ENCODE peak calls at places on chromosomes 13 and 19, in six cellular contexts. T, Q, L, K, C and H are unnamed samples.

GRCh38 chr13:78238911-78239310 is 320.3 kb upstream of the EDNRB start:
- DNase-seq in K (no peak), C (no peak), L (no peak), Q (peak; percentile 4), T (no peak), H (peak; percentile 22)

GRCh38 chr13:110070046-110070445 is 236.9 kb downstream of the COL4A1 start:
- DNase-seq in C (no peak), T (no peak), L (no peak), K (no peak), Q (no peak), H (no peak)

GRCh38 chr13:50375792-50376191 is 360.5 kb downstream of the KCNRG start:
- DNase-seq in T (peak; percentile 63), C (no peak), K (no peak), Q (peak; percentile 37), L (peak; percentile 83), H (peak; percentile 90)

GRCh38 chr13:62710766-62711165 is 1295.1 kb upstream of the PCDH20 start:
- DNase-seq in C (no peak), L (no peak), K (no peak), Q (no peak), T (no peak), H (no peak)

GRCh38 chr13:113220877-113221276 is 11.5 kb downstream of the CUL4A start:
- DNase-seq in T (peak; percentile 33), K (no peak), Q (no peak), L (no peak), C (no peak), H (peak; percentile 6)

GRCh38 chr19:33840783-33841182 is 44.1 kb downstream of the KCTD15 start:
- DNase-seq in Q (no peak), K (no peak), L (no peak), C (no peak), T (no peak), H (no peak)

GRCh38 chr19:283395-283794 is 7.8 kb downstream of the PLPP2 start:
- DNase-seq in L (no peak), K (no peak), C (no peak), Q (no peak), T (no peak), H (no peak)

GRCh38 chr19:4705413-4706131 is 18.1 kb downstream of the DPP9 start:
- DNase-seq in C (no peak), T (no peak), Q (no peak), L (no peak), K (no peak), H (peak; percentile 43)

GRCh38 chr13:98252931-98253470 is 75.9 kb upstream of the RNF113B start:
- DNase-seq in C (no peak), K (no peak), Q (no peak), L (peak; percentile 83), T (peak; percentile 87), H (peak; percentile 88)

GRCh38 chr13:110907951-110908898 is 6.6 kb downstream of the ANKRD10 start:
- DNase-seq in K (no peak), L (peak; percentile 53), Q (peak; percentile 94), T (peak; percentile 37), C (no peak), H (no peak)

GRCh38 chr19:9673912-9674668 is 810 bp downstream of the ZNF562 start:
- DNase-seq in C (peak; percentile 1), Q (peak; percentile 41), T (peak; percentile 11), L (peak; percentile 34), K (no peak), H (no peak)

GRCh38 chr19:18143902-18144301 is 9.1 kb upstream of the PIK3R2 start:
- DNase-seq in C (no peak), K (no peak), Q (no peak), T (no peak), L (no peak), H (no peak)

GRCh38 chr19:19444694-19445155 is 39.2 kb downstream of the GATAD2A start:
- DNase-seq in K (peak; percentile 20), C (no peak), L (peak; percentile 60), Q (peak; percentile 33), T (peak; percentile 48), H (no peak)

GRCh38 chr13:23799945-23800344 is 89.3 kb downstream of the MIPEP start:
- DNase-seq in T (peak; percentile 29), Q (no peak), K (no peak), L (no peak), C (peak; percentile 84), H (peak; percentile 86)

GRCh38 chr13:29502391-29503008 is 93.0 kb downstream of the SLC7A1 start:
- DNase-seq in C (no peak), K (no peak), Q (no peak), L (no peak), T (no peak), H (no peak)

GRCh38 chr13:53341144-53341510 is 312.5 kb downstream of the OLFM4 start:
- DNase-seq in Q (no peak), K (no peak), T (no peak), L (no peak), C (no peak), H (no peak)
- H3K9ac ChIP-seq in Q (no peak overlapping the region), K (no peak overlapping the region), T (no peak overlapping the region), L (no peak overlapping the region), C (no peak overlapping the region), H (no peak overlapping the region)

GRCh38 chr13:60000986-60001385 is 162.7 kb downstream of the DIAPH3 start:
- DNase-seq in Q (no peak), T (no peak), K (no peak), C (no peak), L (no peak), H (no peak)

GRCh38 chr13:59997976-59998375 is 165.8 kb downstream of the DIAPH3 start:
- DNase-seq in L (no peak), K (no peak), Q (no peak), T (no peak), C (no peak), H (no peak)

GRCh38 chr13:59991395-59991794 is 172.3 kb downstream of the DIAPH3 start:
- DNase-seq in T (no peak), C (no peak), Q (no peak), L (no peak), K (no peak), H (no peak)

GRCh38 chr13:60000081-60000480 is 163.6 kb downstream of the DIAPH3 start:
- DNase-seq in C (no peak), L (no peak), K (no peak), T (peak; percentile 11), Q (no peak), H (no peak)

GRCh38 chr13:59996461-59996860 is 167.3 kb downstream of the DIAPH3 start:
- DNase-seq in Q (no peak), T (no peak), L (no peak), K (no peak), C (no peak), H (no peak)
- H3K4me3 ChIP-seq in Q (no peak overlapping the region), T (no peak overlapping the region), L (no peak overlapping the region), K (no peak overlapping the region), C (no peak overlapping the region), H (no peak overlapping the region)

DNA sequence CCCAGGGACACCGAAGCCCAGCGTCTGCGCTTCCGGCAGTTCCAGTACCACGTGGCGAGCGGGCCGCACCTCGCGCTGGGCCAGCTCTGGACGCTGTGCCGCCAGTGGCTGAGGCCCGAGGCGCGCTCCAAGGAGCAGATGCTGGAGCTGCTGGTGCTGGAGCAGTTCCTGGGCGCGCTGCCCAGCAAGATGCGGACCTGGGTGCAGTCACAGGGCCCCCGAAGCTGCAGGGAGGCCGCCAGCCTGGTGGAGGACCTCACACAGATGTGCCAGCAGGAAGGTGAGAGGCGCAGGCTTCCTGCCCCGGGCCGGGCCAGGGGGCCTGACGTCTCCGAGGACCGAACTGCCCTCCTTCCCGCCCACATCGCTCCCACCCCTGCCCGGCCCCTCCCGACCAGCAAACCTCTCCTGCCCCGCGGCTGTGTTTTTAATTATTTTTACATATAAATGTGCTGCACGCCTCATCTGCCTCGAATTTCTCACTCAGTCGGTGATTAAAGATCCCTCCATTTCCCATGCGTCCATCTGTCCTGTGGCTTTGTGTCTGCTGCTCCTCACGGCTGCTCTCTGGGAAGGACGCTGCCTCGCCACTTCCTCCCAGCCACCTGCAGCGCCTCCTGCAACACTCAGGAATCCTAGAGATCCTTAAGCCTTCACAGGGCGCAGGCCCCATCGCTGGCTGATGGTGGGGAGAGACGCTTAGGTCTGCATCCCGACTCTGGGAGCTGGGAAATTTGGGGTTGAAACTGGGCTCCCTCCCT is 4.3 kb downstream of the ZSCAN1 start:
- DNase-seq in C (no peak), Q (no peak), L (peak; percentile 12), T (no peak), K (no peak), H (no peak)
- H3K9ac ChIP-seq in C (no peak overlapping the region), Q (no peak overlapping the region), L (no peak overlapping the region), T (no peak overlapping the region), K (no peak overlapping the region), H (no peak overlapping the region)

GRCh38 chr19:16064209-16064889 is 11.9 kb upstream of the TPM4 start:
- DNase-seq in Q (no peak), C (no peak), L (no peak), K (no peak), T (no peak), H (no peak)
- H3K4me3 ChIP-seq in Q (no peak overlapping the region), C (no peak overlapping the region), L (no peak overlapping the region), K (no peak overlapping the region), T (no peak overlapping the region), H (no peak overlapping the region)

GRCh38 chr19:44163789-44164188 is 1.1 kb upstream of the ZNF226 start:
- DNase-seq in K (no peak), T (no peak), L (no peak), Q (no peak), C (no peak), H (no peak)

GRCh38 chr19:44164673-44165512 is at the start of gene ZNF226:
- DNase-seq in T (peak; percentile 99), Q (peak; percentile 92), C (peak; percentile 96), L (peak; percentile 99), K (peak; percentile 94), H (peak; percentile 100)

GRCh38 chr19:44164327-44164672 is 600 bp upstream of the ZNF226 start:
- DNase-seq in K (no peak), L (no peak), Q (no peak), C (no peak), T (no peak), H (no peak)
- H3K9ac ChIP-seq in K (no peak overlapping the region), L (peak overlapping the region; percentile 91), Q (peak overlapping the region; percentile 21), C (peak overlapping the region; percentile 97), T (peak overlapping the region; percentile 96), H (no peak overlapping the region)